ENCODE peak calls at places on chromosomes 5 and 9, in eight cellular contexts. Y is GM12865, W is right atrium auricular region, V is AG10803, D is SK-N-SH, K is endothelial cell, C is cardiac fibroblast, X is testis. Q is an unnamed sample.

GRCh38 chr9:28293691-28294090 is 720.4 kb upstream of the C9orf72 start:
- DNase-seq in D (no peak), X (no peak), Y (no peak), W (no peak), V (no peak), C (no peak), K (no peak), Q (no peak)

GRCh38 chr9:25964239-25964638 is 286.0 kb upstream of the TUSC1 start:
- DNase-seq in W (no peak), C (peak), Y (peak), X (peak), V (peak), D (peak), K (peak), Q (peak)

GRCh38 chr9:137316012-137316981 is 14.2 kb upstream of the NRARP start:
- DNase-seq in Y (peak), C (peak), V (no peak), W (no peak), D (peak), K (peak), X (peak), Q (no peak)

GRCh38 chr5:178107889-178108288 is 5.4 kb upstream of the N4BP3 start:
- DNase-seq in K (no peak), X (no peak), D (peak), Y (no peak), V (no peak), C (no peak), W (no peak), Q (no peak)

GRCh38 chr9:109846781-109847180 is 66.8 kb downstream of the PALM2AKAP2 start:
- DNase-seq in K (no peak), Y (no peak), V (peak), X (no peak), C (no peak), D (no peak), W (no peak), Q (no peak)

GRCh38 chr9:87267701-87268100 is 230.0 kb upstream of the DAPK1 start:
- DNase-seq in V (peak), X (no peak), K (no peak), W (peak), D (no peak), Y (no peak), C (peak), Q (peak)

GRCh38 chr5:57349214-57349613 is 133.4 kb downstream of the ACTBL2 start:
- DNase-seq in C (peak), K (no peak), D (no peak), V (no peak), W (no peak), X (no peak), Y (no peak), Q (no peak)

GRCh38 chr5:74391410-74391809 is 249.1 kb downstream of the ENC1 start:
- DNase-seq in X (no peak), V (no peak), K (no peak), D (no peak), W (no peak), C (no peak), Y (peak), Q (no peak)

GRCh38 chr9:136697146-136697820 is 10.0 kb upstream of the AGPAT2 start:
- DNase-seq in K (no peak), D (no peak), X (no peak), V (no peak), C (peak), W (no peak), Y (no peak), Q (no peak)

GRCh38 chr5:14110680-14111079 is 32.5 kb upstream of the TRIO start:
- DNase-seq in V (peak), C (peak), Y (no peak), X (no peak), D (no peak), K (no peak), W (no peak), Q (no peak)

GRCh38 chr5:90020575-90021535 is 388.7 kb downstream of the CETN3 start:
- DNase-seq in V (peak), W (no peak), K (no peak), Y (peak), X (no peak), D (no peak), C (peak), Q (no peak)

GRCh38 chr5:1975898-1976765 is 93.4 kb upstream of the IRX4 start:
- DNase-seq in V (no peak), D (no peak), X (no peak), K (no peak), Y (peak), C (no peak), W (no peak), Q (no peak)

GRCh38 chr5:59337240-59337639 is 556.3 kb downstream of the PDE4D start:
- DNase-seq in D (no peak), K (no peak), C (no peak), X (no peak), W (no peak), Y (no peak), V (no peak), Q (no peak)

GRCh38 chr9:70256123-70256551 is 2.6 kb upstream of the SMC5 start:
- DNase-seq in C (peak), K (no peak), D (no peak), V (peak), X (peak), W (no peak), Y (no peak), Q (no peak)

GRCh38 chr5:35458824-35459207 is 158.8 kb upstream of the SPEF2 start:
- DNase-seq in K (no peak), C (no peak), D (peak), V (no peak), W (no peak), X (peak), Y (no peak), Q (no peak)

GRCh38 chr5:59661306-59661705 is 232.2 kb downstream of the PDE4D start:
- DNase-seq in K (no peak), V (no peak), W (no peak), Y (no peak), X (no peak), C (no peak), D (no peak), Q (no peak)

GRCh38 chr9:12856608-12857007 is 81.8 kb downstream of the LURAP1L start:
- DNase-seq in V (no peak), Y (no peak), C (no peak), D (no peak), W (no peak), K (no peak), X (no peak), Q (no peak)

GRCh38 chr9:87803623-87804345 is 77.9 kb downstream of the CTSL start:
- DNase-seq in V (no peak), W (no peak), C (no peak), Y (no peak), X (no peak), D (no peak), K (no peak), Q (no peak)

GRCh38 chr5:76831108-76831447 is 12.2 kb downstream of the F2RL1 start:
- DNase-seq in Y (peak), D (no peak), X (no peak), C (peak), K (peak), W (no peak), V (peak), Q (no peak)

GRCh38 chr5:181167814-181168488 is 20.6 kb downstream of the OR2V2 start:
- DNase-seq in V (no peak), X (no peak), C (no peak), W (no peak), K (peak), Y (peak), D (peak), Q (no peak)

DNA sequence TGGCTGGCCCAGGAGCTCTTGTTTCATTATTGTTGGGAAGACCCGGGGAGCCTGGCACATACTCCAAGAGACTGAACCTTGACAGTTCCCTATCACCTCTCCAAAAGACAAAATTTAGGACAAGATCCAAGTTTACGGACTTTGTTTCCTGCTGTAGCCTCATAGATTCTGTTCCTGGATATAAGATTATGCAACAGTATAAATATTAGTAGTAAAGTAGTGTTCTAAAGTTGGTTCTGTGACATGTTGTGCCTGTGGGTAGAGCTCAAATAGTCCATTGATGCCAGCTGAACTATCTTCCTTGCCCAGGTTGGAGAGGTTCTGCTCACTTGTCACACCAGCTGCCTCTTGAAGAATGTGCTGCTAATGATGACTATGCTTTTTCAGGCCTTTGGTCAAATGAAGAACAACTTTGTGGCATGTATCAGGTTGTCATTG is 430.2 kb downstream of the DMAC1 start:
- DNase-seq in C (no peak), Y (no peak), V (no peak), K (no peak), W (no peak), D (no peak), X (no peak), Q (no peak)
- TF ChIP-seq CTCF in C (no peak), Y (no peak), V (no peak), K (no peak), W (no peak), D (no peak), X (no peak), Q (no peak)

GRCh38 chr5:174725261-174725990 is 1.0 kb downstream of the MSX2 start:
- DNase-seq in W (no peak), V (no peak), C (no peak), D (no peak), Y (no peak), X (no peak), K (no peak), Q (no peak)

GRCh38 chr5:174724484-174725260 is at the start of gene MSX2:
- DNase-seq in W (peak), K (peak), Y (no peak), D (peak), X (peak), C (peak), V (peak), Q (peak)

GRCh38 chr5:174723315-174723978 is 935 bp upstream of the MSX2 start:
- DNase-seq in X (no peak), Y (no peak), V (no peak), D (no peak), W (no peak), C (no peak), K (no peak), Q (no peak)

GRCh38 chr5:174722500-174722899 is 1.9 kb upstream of the MSX2 start:
- DNase-seq in V (no peak), Y (no peak), K (no peak), W (no peak), X (no peak), D (no peak), C (no peak), Q (no peak)

GRCh38 chr5:174723979-174724483 is 351 bp upstream of the MSX2 start:
- DNase-seq in Y (no peak), C (peak), K (no peak), V (no peak), X (peak), D (peak), W (no peak), Q (no peak)
- TF ChIP-seq CTCF in Y (no peak), C (no peak), K (no peak), V (no peak), X (no peak), D (no peak), W (no peak), Q (no peak)

GRCh38 chr5:169507051-169507450 is 76.5 kb upstream of the SPDL1 start:
- DNase-seq in W (no peak), C (peak), V (no peak), Y (no peak), D (no peak), K (no peak), X (no peak), Q (no peak)
- TF ChIP-seq CTCF in W (no peak), C (no peak), V (no peak), Y (no peak), D (no peak), K (no peak), X (no peak), Q (no peak)

GRCh38 chr5:81253875-81254274 is 20.8 kb downstream of the CKMT2 start:
- DNase-seq in W (no peak), X (no peak), Y (no peak), V (no peak), C (no peak), D (no peak), K (no peak), Q (no peak)

GRCh38 chr5:81251922-81252321 is 18.8 kb downstream of the CKMT2 start:
- DNase-seq in D (no peak), W (no peak), Y (no peak), C (no peak), V (no peak), K (no peak), X (no peak), Q (no peak)

GRCh38 chr5:81254886-81255285 is 21.8 kb downstream of the CKMT2 start:
- DNase-seq in V (no peak), X (no peak), C (no peak), D (no peak), W (no peak), Y (no peak), K (no peak), Q (no peak)

GRCh38 chr5:81252904-81253303 is 19.8 kb downstream of the CKMT2 start:
- DNase-seq in V (no peak), D (no peak), Y (no peak), K (no peak), C (no peak), X (no peak), W (no peak), Q (no peak)

DNA sequence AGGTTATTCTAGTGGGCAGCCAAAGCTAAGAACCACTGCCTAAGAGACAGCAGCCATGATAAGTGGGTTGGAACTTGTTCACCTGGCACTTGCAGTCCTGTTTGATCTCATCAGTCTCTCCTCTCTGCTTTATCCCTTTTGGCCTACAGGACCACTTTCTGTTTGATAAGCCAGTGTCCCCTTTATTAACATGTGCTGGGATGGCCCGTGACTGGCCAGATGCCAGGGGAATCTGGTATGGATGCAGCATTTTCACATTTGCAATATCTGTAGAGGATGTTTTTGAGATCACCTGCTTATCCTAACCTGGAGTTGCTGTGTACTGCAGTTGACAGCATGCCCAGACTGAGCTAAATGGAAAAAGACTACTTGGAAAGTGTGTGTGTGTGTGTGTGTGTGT is 23.6 kb downstream of the CKMT2 start:
- DNase-seq in C (no peak), Y (no peak), D (peak), X (no peak), W (no peak), V (no peak), K (no peak), Q (no peak)
- TF ChIP-seq CTCF in C (no peak), Y (no peak), D (no peak), X (no peak), W (no peak), V (no peak), K (no peak), Q (no peak)

DNA sequence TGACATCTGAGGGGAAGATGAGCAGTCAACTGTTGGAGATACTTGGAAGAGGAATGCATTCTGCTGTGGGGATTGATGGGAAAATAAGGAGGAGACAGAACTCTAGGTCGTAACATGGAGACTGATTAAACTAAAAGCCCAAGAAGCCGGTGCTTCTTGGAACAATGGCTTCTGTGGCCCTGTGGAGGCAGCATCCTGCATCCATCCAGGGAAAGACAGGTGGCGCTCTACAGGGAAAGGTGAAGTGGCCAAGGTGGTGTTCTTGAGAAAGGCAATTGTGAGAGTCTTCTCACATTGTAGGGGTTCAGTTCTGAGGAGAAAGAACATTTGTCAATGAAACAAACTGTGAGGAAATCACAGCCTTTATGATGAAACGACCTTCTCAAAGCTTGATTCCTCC is 31.2 kb downstream of the ZFAND5 start:
- DNase-seq in X (no peak), V (no peak), K (no peak), W (no peak), D (no peak), C (no peak), Y (no peak), Q (no peak)
- TF ChIP-seq CTCF in X (no peak), V (no peak), K (no peak), W (no peak), D (no peak), C (no peak), Y (peak), Q (no peak)

GRCh38 chr5:151052834-151053233 is 28.0 kb downstream of the TNIP1 start:
- DNase-seq in D (no peak), V (no peak), K (no peak), W (no peak), C (no peak), X (no peak), Y (no peak), Q (no peak)

GRCh38 chr5:151053796-151054490 is 26.9 kb downstream of the TNIP1 start:
- DNase-seq in W (no peak), X (no peak), C (no peak), Y (no peak), K (no peak), D (no peak), V (no peak), Q (no peak)

GRCh38 chr5:151054713-151055112 is 26.1 kb downstream of the TNIP1 start:
- DNase-seq in X (no peak), Y (no peak), D (no peak), W (no peak), K (no peak), V (no peak), C (no peak), Q (no peak)

GRCh38 chr5:151051066-151051930 is 29.5 kb downstream of the TNIP1 start:
- DNase-seq in V (peak), Y (peak), D (peak), W (peak), C (peak), X (peak), K (peak), Q (peak)

GRCh38 chr5:151051931-151052608 is 28.8 kb downstream of the TNIP1 start:
- DNase-seq in W (no peak), Y (no peak), K (no peak), D (no peak), C (no peak), X (no peak), V (no peak), Q (no peak)
- TF ChIP-seq CTCF in W (peak), Y (no peak), K (no peak), D (no peak), C (no peak), X (no peak), V (no peak), Q (no peak)